ENCODE peak calls at places on chromosome 19, in seven cellular contexts. M is kidney, Q is IMR-90, Z is endothelial cell of umbilical vein, B is HFFc6, J is A549, R is endodermal cell. U is an unnamed sample.

GRCh38 chr19:23310729-23311211 is 60.6 kb upstream of the ZNF724 start:
- DNase-seq in B (no peak), Z (no peak), Q (no peak), J (no peak), R (no peak), M (no peak), U (no peak)

GRCh38 chr19:18208098-18208951 is 4.5 kb upstream of the RAB3A start:
- DNase-seq in R (peak; percentile 87), M (peak; percentile 92), J (peak; percentile 63), Q (peak; percentile 94), B (peak; percentile 74), Z (peak; percentile 29), U (peak; percentile 88)

GRCh38 chr19:35347171-35347929 is at the start of gene FFAR1:
- DNase-seq in R (peak; percentile 13), Z (no peak), B (no peak), Q (no peak), M (peak; percentile 39), J (no peak), U (no peak)

GRCh38 chr19:17999685-18000479 is 8.1 kb upstream of the ARRDC2 start:
- DNase-seq in M (peak; percentile 78), J (no peak), B (no peak), Z (no peak), Q (no peak), R (no peak), U (no peak)

GRCh38 chr19:1252221-1252817 is 3.9 kb downstream of the MIDN start:
- DNase-seq in Z (peak; percentile 89), J (peak; percentile 85), Q (peak; percentile 88), B (peak; percentile 95), M (peak; percentile 98), R (no peak), U (peak; percentile 97)

GRCh38 chr19:16541526-16542044 is 652 bp downstream of the CHERP start:
- DNase-seq in Q (peak; percentile 11), M (peak; percentile 49), B (peak; percentile 9), J (no peak), Z (peak; percentile 60), R (peak; percentile 61), U (no peak)

GRCh38 chr19:47239610-47240296 is 8.8 kb upstream of the BBC3 start:
- DNase-seq in J (no peak), M (peak; percentile 85), B (peak; percentile 57), R (peak; percentile 87), Z (peak; percentile 74), Q (peak; percentile 47), U (no peak)

GRCh38 chr19:1229056-1229607 is 8.7 kb downstream of the CBARP start:
- DNase-seq in M (no peak), Z (no peak), B (no peak), J (no peak), Q (no peak), R (no peak), U (no peak)

GRCh38 chr19:48539503-48540096 is 12.4 kb upstream of the SULT2B1 start:
- DNase-seq in R (no peak), B (peak; percentile 75), Q (peak; percentile 82), Z (peak; percentile 10), M (no peak), J (peak; percentile 94), U (peak; percentile 88)

GRCh38 chr19:9348671-9349070 is 14.1 kb upstream of the ZNF177 start:
- DNase-seq in R (no peak), B (no peak), M (no peak), Q (no peak), Z (no peak), J (no peak), U (no peak)

GRCh38 chr19:47227347-47228167 is 3.4 kb downstream of the BBC3 start:
- DNase-seq in Q (peak; percentile 94), B (peak; percentile 89), J (peak; percentile 99), R (peak; percentile 99), M (peak; percentile 98), Z (peak; percentile 89), U (peak; percentile 98)

GRCh38 chr19:49019242-49019932 is 2.5 kb upstream of the LHB start:
- DNase-seq in Z (peak; percentile 42), B (no peak), Q (peak; percentile 17), M (no peak), J (peak; percentile 77), R (peak; percentile 94), U (peak; percentile 69)

GRCh38 chr19:33086955-33087354 is 6.0 kb downstream of the GPATCH1 start:
- DNase-seq in R (no peak), Z (no peak), Q (no peak), B (no peak), M (no peak), J (no peak), U (no peak)

GRCh38 chr19:42276284-42276683 is 7.2 kb downstream of the CIC start:
- DNase-seq in Z (no peak), B (no peak), Q (no peak), M (no peak), J (no peak), R (no peak), U (no peak)

GRCh38 chr19:40413291-40413994 is at the start of gene PRX:
- DNase-seq in R (peak; percentile 89), Z (no peak), J (no peak), M (no peak), B (no peak), Q (no peak), U (no peak)

GRCh38 chr19:40928859-40929258 is 46.8 kb upstream of the CYP2A7 start:
- DNase-seq in M (no peak), R (no peak), Q (no peak), J (no peak), Z (no peak), B (no peak), U (no peak)

GRCh38 chr19:33290956-33291622 is 11.2 kb downstream of the CEBPA start:
- DNase-seq in B (no peak), M (peak; percentile 65), Q (no peak), R (no peak), Z (no peak), J (peak; percentile 65), U (no peak)

GRCh38 chr19:33294058-33294798 is 8.1 kb downstream of the CEBPA start:
- DNase-seq in M (peak; percentile 21), B (no peak), J (no peak), Z (no peak), R (no peak), Q (no peak), U (no peak)

GRCh38 chr19:9584073-9584833 is at the start of gene ZNF121:
- DNase-seq in R (peak; percentile 96), Z (peak; percentile 82), Q (peak; percentile 73), J (peak; percentile 83), B (peak; percentile 57), M (peak; percentile 94), U (peak; percentile 92)

GRCh38 chr19:35901854-35902661 is at the start of gene HCST:
- DNase-seq in Q (peak; percentile 22), B (peak; percentile 46), R (no peak), Z (no peak), M (no peak), J (no peak), U (peak; percentile 63)

GRCh38 chr19:41599175-41599966 is 23.4 kb downstream of the CEACAM21 start:
- DNase-seq in R (peak; percentile 71), Q (no peak), J (no peak), M (no peak), B (no peak), Z (no peak), U (no peak)

GRCh38 chr19:7933828-7934725 is 8.1 kb upstream of the CTXN1 start:
- DNase-seq in J (no peak), Z (no peak), R (no peak), B (no peak), Q (no peak), M (peak; percentile 52), U (no peak)

GRCh38 chr19:7934766-7935165 is 8.7 kb downstream of the TIMM44 start:
- DNase-seq in Q (no peak), B (no peak), J (no peak), M (peak; percentile 66), R (no peak), Z (no peak), U (no peak)

GRCh38 chr19:7932930-7933300 is 7.0 kb upstream of the CTXN1 start:
- DNase-seq in J (no peak), Q (no peak), Z (no peak), R (no peak), M (peak; percentile 48), B (no peak), U (no peak)

GRCh38 chr19:7932276-7932929 is 6.5 kb upstream of the CTXN1 start:
- DNase-seq in Q (no peak), J (no peak), Z (no peak), B (no peak), M (peak; percentile 49), R (no peak), U (no peak)

DNA sequence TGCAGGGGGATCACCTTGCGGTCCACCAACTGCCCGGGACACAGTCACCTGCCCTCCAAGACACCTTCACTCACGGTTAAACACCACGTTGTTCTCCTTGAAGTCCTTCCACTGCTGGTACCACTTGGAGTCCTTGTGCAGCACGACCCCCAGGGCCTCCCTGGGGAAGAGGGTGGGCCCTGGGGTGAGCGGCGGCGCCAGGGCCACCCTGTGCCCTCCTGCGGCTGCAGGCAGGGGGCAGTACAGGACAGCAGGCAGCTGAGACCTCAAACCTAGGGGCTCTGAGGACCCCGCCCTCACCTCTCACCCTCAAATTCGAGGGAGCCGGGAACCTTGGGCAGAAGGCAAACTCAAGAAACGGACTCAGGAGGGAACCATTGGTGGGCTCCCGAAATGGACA is 7.5 kb upstream of the CTXN1 start:
- DNase-seq in R (no peak), J (no peak), M (no peak), Q (no peak), Z (no peak), B (no peak), U (no peak)
- TF ChIP-seq CTCF in R (peak; percentile 70), J (no peak), M (no peak), Q (peak; percentile 14), Z (peak; percentile 26), B (peak; percentile 68), U (peak; percentile 17)

DNA sequence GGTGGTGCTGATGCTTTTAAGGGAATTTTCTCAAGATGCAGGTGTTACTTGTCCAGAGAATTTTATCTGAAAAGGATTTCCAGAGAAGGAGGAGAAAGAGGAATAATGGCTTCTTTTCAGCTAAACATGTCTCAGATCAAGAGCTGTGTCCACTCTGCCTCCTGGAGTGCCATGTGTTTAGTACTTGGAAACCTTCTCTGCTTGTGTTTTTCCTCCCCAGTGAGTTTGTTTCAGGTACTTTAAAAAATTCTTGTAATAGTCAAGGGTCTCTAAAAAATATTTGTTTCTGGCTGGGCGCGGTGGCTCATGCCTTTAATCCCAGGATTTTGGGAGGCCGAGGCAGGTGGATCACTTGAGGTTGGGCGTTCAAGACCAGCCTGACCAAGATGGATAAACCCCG is 22.7 kb downstream of the ZNF431 start:
- DNase-seq in M (no peak), B (no peak), Q (no peak), J (no peak), R (no peak), Z (no peak), U (no peak)
- TF ChIP-seq CTCF in M (no peak), B (no peak), Q (no peak), J (no peak), R (no peak), Z (no peak), U (no peak)

GRCh38 chr19:54168174-54168917 is 4.6 kb downstream of the TMC4 start:
- DNase-seq in R (peak; percentile 99), J (peak; percentile 92), B (peak; percentile 76), M (peak; percentile 96), Z (peak; percentile 82), Q (peak; percentile 73), U (peak; percentile 91)
- TF ChIP-seq CTCF in R (peak; percentile 87), J (peak; percentile 79), B (peak; percentile 85), M (peak; percentile 87), Z (peak; percentile 82), Q (peak; percentile 84), U (peak; percentile 88)

GRCh38 chr19:57611113-57611512 is 2.9 kb upstream of the ZNF134 start:
- DNase-seq in R (no peak), J (no peak), B (no peak), Q (no peak), M (no peak), Z (no peak), U (no peak)

GRCh38 chr19:57615346-57615745 is 1.3 kb downstream of the ZNF134 start:
- DNase-seq in B (no peak), Z (no peak), J (no peak), R (no peak), M (no peak), Q (no peak), U (no peak)

GRCh38 chr19:57613941-57614743 is at the start of gene ZNF134:
- DNase-seq in Q (peak; percentile 87), R (peak; percentile 96), M (peak; percentile 96), B (peak; percentile 79), Z (peak; percentile 84), J (peak; percentile 95), U (peak; percentile 85)
- TF ChIP-seq CTCF in Q (peak; percentile 39), R (peak; percentile 33), M (peak; percentile 9), B (peak; percentile 62), Z (no peak), J (no peak), U (peak; percentile 7)

U was measured in foreskin fibroblast.